ENCODE peak calls at places on chromosomes 5 and 9, in five cellular contexts. O, S, K, I and D are unnamed samples. For H3K79me1, the result is how much of the 10 kb centered on the place peaks cover.

GRCh38 chr5:8462565-8462964 is 593.6 kb downstream of the MTRR start:
- DNase-seq in O (no peak), I (no peak), S (no peak), K (no peak), D (no peak)

GRCh38 chr9:32782476-32783167 is 718 bp upstream of the TMEM215 start:
- DNase-seq in K (no peak), I (no peak), S (no peak), O (peak), D (no peak)

GRCh38 chr5:107469485-107469884 is 201.3 kb downstream of the EFNA5 start:
- DNase-seq in S (no peak), O (no peak), I (peak), K (no peak), D (peak)

GRCh38 chr9:87610200-87611155 is 112.8 kb downstream of the DAPK1 start:
- DNase-seq in I (peak), K (no peak), S (no peak), O (no peak), D (no peak)

GRCh38 chr5:85670417-85670816 is 947.3 kb upstream of the COX7C start:
- DNase-seq in O (no peak), S (no peak), K (no peak), I (no peak), D (no peak)

GRCh38 chr5:126267435-126267834 is 155.8 kb upstream of the GRAMD2B start:
- DNase-seq in K (no peak), O (no peak), I (no peak), S (no peak), D (no peak)

GRCh38 chr5:91206734-91207133 is 176.4 kb downstream of the ARRDC3 start:
- DNase-seq in S (no peak), I (peak), K (no peak), O (no peak), D (peak)

GRCh38 chr5:159824188-159825153 is 91.8 kb upstream of the ADRA1B start:
- DNase-seq in S (no peak), O (no peak), K (no peak), I (no peak), D (no peak)

GRCh38 chr5:176629853-176630680 is at the start of the genes EIF4E1B and SNCB:
- DNase-seq in S (peak), I (no peak), K (no peak), O (peak), D (peak)

GRCh38 chr5:176533390-176533789 is 3.8 kb downstream of the RNF44 start:
- DNase-seq in O (no peak), I (no peak), K (no peak), S (no peak), D (no peak)

GRCh38 chr9:136220017-136220729 is 15.2 kb upstream of the LHX3 start:
- DNase-seq in I (peak), O (no peak), K (no peak), S (no peak), D (peak)

GRCh38 chr5:77985247-77985646 is 209.1 kb upstream of the TBCA start:
- DNase-seq in I (no peak), K (no peak), O (no peak), S (no peak), D (no peak)

GRCh38 chr9:124381073-124381945 is 33.9 kb downstream of the PSMB7 start:
- DNase-seq in I (peak), K (no peak), S (no peak), O (no peak), D (peak)

GRCh38 chr5:96566775-96567174 is 95.4 kb upstream of the CAST start:
- DNase-seq in O (no peak), I (no peak), S (no peak), K (no peak), D (no peak)

GRCh38 chr5:119395080-119395836 is 39.4 kb downstream of the TNFAIP8 start:
- DNase-seq in I (no peak), S (no peak), K (no peak), O (no peak), D (no peak)

GRCh38 chr5:139246394-139246793 is 47.1 kb upstream of the MATR3 start:
- DNase-seq in S (no peak), K (no peak), O (peak), I (peak), D (peak)

GRCh38 chr5:118788351-118788750 is 200.0 kb downstream of the DTWD2 start:
- DNase-seq in O (no peak), K (no peak), I (no peak), S (no peak), D (no peak)

GRCh38 chr9:20227166-20227874 is 395.0 kb downstream of the MLLT3 start:
- DNase-seq in O (no peak), I (no peak), S (no peak), K (no peak), D (no peak)

GRCh38 chr5:151023651-151024050 is 3.3 kb downstream of the GPX3 start:
- DNase-seq in I (no peak), S (no peak), O (no peak), K (no peak), D (no peak)

GRCh38 chr9:71937070-71937625 is 25.7 kb downstream of the C9orf85 start:
- DNase-seq in I (no peak), K (no peak), S (no peak), O (no peak), D (no peak)

GRCh38 chr9:87973791-87974292 is 491 bp downstream of the CDK20 start:
- DNase-seq in S (peak), K (no peak), I (no peak), O (no peak), D (peak)

GRCh38 chr5:136035837-136036236 is 7.0 kb downstream of the TGFBI start:
- DNase-seq in I (no peak), S (no peak), K (no peak), O (no peak), D (no peak)

GRCh38 chr5:136033848-136034247 is 5.1 kb downstream of the TGFBI start:
- DNase-seq in O (no peak), I (no peak), S (no peak), K (no peak), D (no peak)

GRCh38 chr5:136036293-136036911 is 7.6 kb downstream of the TGFBI start:
- DNase-seq in O (no peak), I (no peak), S (no peak), K (no peak), D (no peak)

GRCh38 chr5:136034492-136034891 is 5.7 kb downstream of the TGFBI start:
- DNase-seq in S (no peak), I (no peak), K (no peak), O (no peak), D (no peak)

DNA sequence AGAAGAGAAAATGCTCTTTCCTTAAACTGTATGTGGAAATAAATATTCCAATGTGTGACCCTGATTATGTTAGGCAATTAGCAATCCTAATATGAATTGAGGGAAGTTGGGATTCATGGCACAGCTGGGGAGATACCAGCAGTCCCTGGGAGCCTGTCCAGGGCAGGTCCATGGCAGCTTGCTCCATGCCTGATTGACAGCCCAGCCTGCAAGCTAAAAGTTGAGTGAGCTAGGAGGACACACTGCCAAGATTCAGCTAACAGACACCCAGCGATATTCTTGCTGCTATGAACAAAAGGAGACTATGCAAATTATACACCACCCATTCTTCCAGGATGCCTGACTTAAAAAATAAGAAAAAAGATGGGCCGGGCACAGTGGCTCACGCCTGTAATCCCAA is 6.2 kb downstream of the TGFBI start:
- DNase-seq in S (no peak), O (no peak), I (no peak), K (no peak), D (no peak)
- H2AFZ ChIP-seq in S (no peak), O (no peak), I (no peak), K (no peak), D (no peak)

GRCh38 chr9:133882849-133883248 is 109.3 kb downstream of the VAV2 start:
- DNase-seq in S (no peak), I (no peak), K (no peak), O (no peak), D (no peak)
- H3K79me1 ChIP-seq in S (under half), I (half or more), K (under half), O (under half), D (under half)

DNA sequence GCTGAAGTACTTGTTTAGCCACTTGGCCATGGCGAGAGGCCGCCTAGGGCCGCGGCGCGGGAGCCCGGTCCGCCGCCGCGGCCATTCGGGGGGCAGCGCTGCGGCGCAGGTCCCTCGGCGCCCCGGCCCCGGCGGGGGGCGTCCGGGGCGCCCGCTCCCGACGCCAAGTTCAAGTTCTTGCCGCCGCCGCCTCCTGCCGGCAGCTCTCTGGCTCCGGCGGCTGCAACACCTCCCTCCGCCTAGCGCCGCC is 486 bp downstream of the SHB start:
- DNase-seq in O (no peak), I (peak), S (no peak), K (no peak), D (peak)
- H2BK15ac ChIP-seq in O (no peak), I (no peak), S (no peak), K (no peak), D (peak)

GRCh38 chr5:56443826-56444225 is 210.7 kb upstream of the ANKRD55 start:
- DNase-seq in K (no peak), O (no peak), I (no peak), S (no peak), D (no peak)

GRCh38 chr5:56446728-56447127 is 213.6 kb upstream of the ANKRD55 start:
- DNase-seq in K (no peak), I (no peak), S (no peak), O (no peak), D (no peak)

DNA sequence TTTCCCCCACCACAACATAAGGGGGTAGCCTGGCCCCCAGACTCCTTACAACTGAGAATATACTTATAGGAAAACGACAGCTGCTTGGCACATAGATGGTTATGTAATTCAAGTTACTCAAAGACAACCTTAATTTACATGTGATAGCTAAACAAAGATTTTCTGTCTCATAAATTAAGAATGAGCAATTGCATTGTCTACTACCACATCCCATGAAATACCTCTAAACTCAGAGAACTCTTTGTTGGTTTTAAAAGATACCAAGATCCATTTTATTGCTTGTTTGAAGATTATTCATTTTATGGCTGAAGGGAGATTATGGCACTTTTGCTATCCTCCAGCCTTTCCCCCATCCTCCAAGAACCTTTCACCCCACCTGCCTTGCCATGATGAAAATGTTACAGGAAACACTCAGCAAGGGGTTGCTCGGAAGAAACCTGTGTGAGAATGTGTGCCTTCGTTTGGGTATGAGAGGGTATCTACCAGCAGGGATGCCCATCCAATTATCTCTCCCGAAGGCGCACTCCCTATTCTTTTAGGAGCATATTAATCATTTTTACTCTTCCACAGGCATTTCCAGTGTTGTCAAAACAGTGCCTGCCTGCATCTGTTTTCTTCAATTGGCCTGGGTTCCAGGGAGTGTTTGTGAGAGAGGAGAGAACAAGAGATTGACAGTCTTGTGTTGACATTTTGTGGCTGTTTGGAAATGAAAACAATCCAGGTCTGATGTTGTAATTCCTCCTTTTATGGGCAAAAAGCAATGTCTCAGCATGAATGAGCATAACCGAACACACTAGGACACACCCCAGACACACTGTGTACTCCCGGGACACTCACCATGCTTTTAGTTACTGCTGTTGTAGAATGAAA is 208.0 kb upstream of the ANKRD55 start:
- DNase-seq in S (no peak), I (peak), O (no peak), K (no peak), D (peak)
- H2AFZ ChIP-seq in S (no peak), I (peak), O (no peak), K (peak), D (no peak)

GRCh38 chr9:91818647-91819403 is 131.2 kb downstream of the ROR2 start:
- DNase-seq in I (no peak), S (no peak), K (no peak), O (no peak), D (no peak)
- H3K79me1 ChIP-seq in I (under half), S (under half), K (under half), O (under half), D (under half)

GRCh38 chr5:54639621-54640020 is 122.1 kb downstream of the SNX18 start:
- DNase-seq in S (no peak), I (no peak), K (no peak), O (peak), D (no peak)
- H2BK15ac ChIP-seq in S (no peak), I (no peak), K (no peak), O (no peak), D (no peak)